ENCODE peak calls at places on chromosomes 3 and 15, in ten cellular contexts. One of them, this sample, is unnamed. For H3K4me1, the result is how much of the 10 kb centered on the place peaks cover.

GRCh38 chr15:68447209-68447608 is 15.2 kb upstream of the ITGA11 start:
- DNase-seq in Peyer's patch: no peak
- DNase-seq in mesenchymal stem cell: no peak
- DNase-seq in CD4-positive, alpha-beta memory T cell: no peak
- DNase-seq in A673: no peak
- DNase-seq in cardiac muscle cell: no peak
- DNase-seq in GM23338: no peak
- DNase-seq in tibial nerve: no peak
- DNase-seq in neuronal stem cell: no peak
- DNase-seq in ovary: no peak
- DNase-seq in this sample: no peak

GRCh38 chr15:56719774-56720555 is 13.3 kb downstream of the ZNF280D start:
- DNase-seq in ovary: no peak
- DNase-seq in Peyer's patch: no peak
- DNase-seq in mesenchymal stem cell: no peak
- DNase-seq in GM23338: no peak
- DNase-seq in neuronal stem cell: no peak
- DNase-seq in A673: peak
- DNase-seq in tibial nerve: no peak
- DNase-seq in cardiac muscle cell: no peak
- DNase-seq in CD4-positive, alpha-beta memory T cell: no peak
- DNase-seq in this sample: no peak

GRCh38 chr3:155647196-155647595 is 97.7 kb downstream of the PLCH1 start:
- DNase-seq in mesenchymal stem cell: no peak
- DNase-seq in tibial nerve: no peak
- DNase-seq in cardiac muscle cell: no peak
- DNase-seq in CD4-positive, alpha-beta memory T cell: no peak
- DNase-seq in Peyer's patch: no peak
- DNase-seq in A673: peak
- DNase-seq in ovary: no peak
- DNase-seq in GM23338: no peak
- DNase-seq in neuronal stem cell: no peak
- DNase-seq in this sample: no peak

GRCh38 chr15:66095871-66096710 is 157.5 kb downstream of the MEGF11 start:
- DNase-seq in ovary: no peak
- DNase-seq in Peyer's patch: peak
- DNase-seq in neuronal stem cell: no peak
- DNase-seq in CD4-positive, alpha-beta memory T cell: no peak
- DNase-seq in cardiac muscle cell: no peak
- DNase-seq in GM23338: no peak
- DNase-seq in tibial nerve: no peak
- DNase-seq in A673: no peak
- DNase-seq in mesenchymal stem cell: no peak
- DNase-seq in this sample: no peak

GRCh38 chr3:193732391-193732790 is 139.4 kb downstream of the OPA1 start:
- DNase-seq in cardiac muscle cell: no peak
- DNase-seq in ovary: no peak
- DNase-seq in Peyer's patch: no peak
- DNase-seq in neuronal stem cell: no peak
- DNase-seq in GM23338: no peak
- DNase-seq in CD4-positive, alpha-beta memory T cell: no peak
- DNase-seq in tibial nerve: no peak
- DNase-seq in A673: no peak
- DNase-seq in mesenchymal stem cell: peak
- DNase-seq in this sample: no peak

GRCh38 chr3:13008114-13008995 is 64.9 kb downstream of the IQSEC1 start:
- DNase-seq in GM23338: no peak
- DNase-seq in neuronal stem cell: no peak
- DNase-seq in mesenchymal stem cell: no peak
- DNase-seq in A673: no peak
- DNase-seq in Peyer's patch: peak
- DNase-seq in CD4-positive, alpha-beta memory T cell: no peak
- DNase-seq in cardiac muscle cell: no peak
- DNase-seq in ovary: peak
- DNase-seq in tibial nerve: no peak
- DNase-seq in this sample: no peak

GRCh38 chr3:131349946-131350347 is 31.6 kb upstream of the NUDT16 start:
- DNase-seq in GM23338: no peak
- DNase-seq in tibial nerve: no peak
- DNase-seq in neuronal stem cell: no peak
- DNase-seq in Peyer's patch: no peak
- DNase-seq in mesenchymal stem cell: peak
- DNase-seq in ovary: peak
- DNase-seq in cardiac muscle cell: peak
- DNase-seq in CD4-positive, alpha-beta memory T cell: no peak
- DNase-seq in A673: no peak
- DNase-seq in this sample: no peak

GRCh38 chr3:30649572-30650310 is 43.3 kb downstream of the TGFBR2 start:
- DNase-seq in tibial nerve: no peak
- DNase-seq in CD4-positive, alpha-beta memory T cell: no peak
- DNase-seq in mesenchymal stem cell: peak
- DNase-seq in neuronal stem cell: no peak
- DNase-seq in A673: no peak
- DNase-seq in cardiac muscle cell: no peak
- DNase-seq in GM23338: no peak
- DNase-seq in ovary: no peak
- DNase-seq in Peyer's patch: no peak
- DNase-seq in this sample: no peak

GRCh38 chr3:32226875-32227500 is 11.5 kb upstream of the CMTM8 start:
- DNase-seq in cardiac muscle cell: no peak
- DNase-seq in tibial nerve: no peak
- DNase-seq in A673: peak
- DNase-seq in ovary: no peak
- DNase-seq in mesenchymal stem cell: peak
- DNase-seq in CD4-positive, alpha-beta memory T cell: no peak
- DNase-seq in GM23338: no peak
- DNase-seq in Peyer's patch: no peak
- DNase-seq in neuronal stem cell: no peak
- DNase-seq in this sample: no peak

GRCh38 chr3:126021224-126021623 is 52.2 kb downstream of the ROPN1B start:
- DNase-seq in A673: no peak
- DNase-seq in ovary: no peak
- DNase-seq in neuronal stem cell: no peak
- DNase-seq in tibial nerve: no peak
- DNase-seq in cardiac muscle cell: no peak
- DNase-seq in CD4-positive, alpha-beta memory T cell: no peak
- DNase-seq in GM23338: peak
- DNase-seq in mesenchymal stem cell: no peak
- DNase-seq in Peyer's patch: no peak
- DNase-seq in this sample: no peak

GRCh38 chr15:89199734-89200133 is 21.6 kb downstream of the RLBP1 start:
- DNase-seq in CD4-positive, alpha-beta memory T cell: no peak
- DNase-seq in mesenchymal stem cell: no peak
- DNase-seq in GM23338: peak
- DNase-seq in ovary: no peak
- DNase-seq in neuronal stem cell: no peak
- DNase-seq in Peyer's patch: no peak
- DNase-seq in tibial nerve: no peak
- DNase-seq in cardiac muscle cell: peak
- DNase-seq in A673: no peak
- DNase-seq in this sample: no peak

GRCh38 chr15:33871911-33872760 is 96.2 kb upstream of the CHRM5 start:
- DNase-seq in CD4-positive, alpha-beta memory T cell: no peak
- DNase-seq in GM23338: no peak
- DNase-seq in neuronal stem cell: no peak
- DNase-seq in cardiac muscle cell: peak
- DNase-seq in ovary: no peak
- DNase-seq in tibial nerve: no peak
- DNase-seq in Peyer's patch: no peak
- DNase-seq in A673: no peak
- DNase-seq in mesenchymal stem cell: peak
- DNase-seq in this sample: no peak
- H3K4me1 ChIP-seq in CD4-positive, alpha-beta memory T cell: under half
- H3K4me1 ChIP-seq in GM23338: under half
- H3K4me1 ChIP-seq in neuronal stem cell: under half
- H3K4me1 ChIP-seq in cardiac muscle cell: under half
- H3K4me1 ChIP-seq in ovary: under half
- H3K4me1 ChIP-seq in tibial nerve: under half
- H3K4me1 ChIP-seq in Peyer's patch: under half
- H3K4me1 ChIP-seq in A673: under half
- H3K4me1 ChIP-seq in mesenchymal stem cell: under half
- H3K4me1 ChIP-seq in this sample: under half

DNA sequence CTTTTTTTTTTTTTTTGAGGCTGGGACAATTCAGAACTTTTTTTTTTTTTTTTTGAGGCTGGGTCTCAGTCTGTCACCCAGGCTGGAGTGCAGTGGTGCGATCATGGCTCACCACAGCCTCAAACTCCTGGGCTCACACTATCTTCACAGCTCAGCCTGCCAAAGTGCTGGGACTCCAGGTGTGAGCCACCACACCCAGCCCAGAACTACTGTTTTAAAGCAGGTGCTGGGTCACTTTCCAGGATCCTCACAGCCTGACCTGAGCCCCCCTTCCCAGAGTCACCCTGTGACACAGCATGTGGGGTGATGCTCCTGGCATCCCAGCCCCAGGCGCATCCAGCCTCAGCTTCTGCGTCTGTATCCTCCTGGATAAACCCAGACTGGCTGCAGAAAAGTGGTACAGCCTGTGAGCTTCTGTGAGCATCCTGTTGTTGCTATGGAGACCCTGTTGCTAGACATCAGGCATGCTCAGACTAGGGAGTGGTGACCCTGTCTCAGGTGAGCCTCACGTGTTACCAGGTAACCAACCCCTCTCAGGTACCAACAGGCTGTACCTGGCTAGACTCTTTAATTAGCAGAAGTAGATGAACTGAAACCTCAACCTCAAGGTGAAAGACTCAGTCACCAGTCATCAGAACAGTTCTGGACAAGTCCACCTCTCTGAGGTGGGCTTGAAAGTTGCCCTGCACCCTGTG is 15.0 kb downstream of the KLF13 start:
- DNase-seq in neuronal stem cell: no peak
- DNase-seq in ovary: no peak
- DNase-seq in tibial nerve: no peak
- DNase-seq in A673: no peak
- DNase-seq in CD4-positive, alpha-beta memory T cell: peak
- DNase-seq in cardiac muscle cell: no peak
- DNase-seq in GM23338: no peak
- DNase-seq in mesenchymal stem cell: no peak
- DNase-seq in Peyer's patch: peak
- DNase-seq in this sample: peak
- H3K27ac ChIP-seq in neuronal stem cell: no peak
- H3K27ac ChIP-seq in ovary: no peak
- H3K27ac ChIP-seq in tibial nerve: no peak
- H3K27ac ChIP-seq in A673: no peak
- H3K27ac ChIP-seq in CD4-positive, alpha-beta memory T cell: peak
- H3K27ac ChIP-seq in cardiac muscle cell: no peak
- H3K27ac ChIP-seq in GM23338: no peak
- H3K27ac ChIP-seq in mesenchymal stem cell: no peak
- H3K27ac ChIP-seq in Peyer's patch: peak
- H3K27ac ChIP-seq in this sample: peak

GRCh38 chr3:48428088-48428862 is 1.6 kb downstream of the PLXNB1 start:
- DNase-seq in Peyer's patch: peak
- DNase-seq in cardiac muscle cell: no peak
- DNase-seq in tibial nerve: peak
- DNase-seq in neuronal stem cell: no peak
- DNase-seq in GM23338: peak
- DNase-seq in mesenchymal stem cell: no peak
- DNase-seq in A673: no peak
- DNase-seq in CD4-positive, alpha-beta memory T cell: no peak
- DNase-seq in ovary: peak
- DNase-seq in this sample: no peak

GRCh38 chr3:48426401-48426909 is 3.4 kb downstream of the PLXNB1 start:
- DNase-seq in ovary: no peak
- DNase-seq in CD4-positive, alpha-beta memory T cell: no peak
- DNase-seq in GM23338: no peak
- DNase-seq in neuronal stem cell: no peak
- DNase-seq in mesenchymal stem cell: no peak
- DNase-seq in Peyer's patch: no peak
- DNase-seq in cardiac muscle cell: no peak
- DNase-seq in tibial nerve: no peak
- DNase-seq in A673: no peak
- DNase-seq in this sample: no peak

GRCh38 chr3:48426944-48427629 is 2.8 kb downstream of the PLXNB1 start:
- DNase-seq in CD4-positive, alpha-beta memory T cell: no peak
- DNase-seq in Peyer's patch: peak
- DNase-seq in mesenchymal stem cell: no peak
- DNase-seq in cardiac muscle cell: no peak
- DNase-seq in neuronal stem cell: no peak
- DNase-seq in tibial nerve: no peak
- DNase-seq in GM23338: no peak
- DNase-seq in ovary: no peak
- DNase-seq in A673: no peak
- DNase-seq in this sample: no peak

GRCh38 chr3:48428863-48429415 is 947 bp downstream of the PLXNB1 start:
- DNase-seq in cardiac muscle cell: peak
- DNase-seq in A673: peak
- DNase-seq in ovary: peak
- DNase-seq in neuronal stem cell: no peak
- DNase-seq in mesenchymal stem cell: peak
- DNase-seq in Peyer's patch: peak
- DNase-seq in CD4-positive, alpha-beta memory T cell: no peak
- DNase-seq in tibial nerve: peak
- DNase-seq in GM23338: peak
- DNase-seq in this sample: no peak

DNA sequence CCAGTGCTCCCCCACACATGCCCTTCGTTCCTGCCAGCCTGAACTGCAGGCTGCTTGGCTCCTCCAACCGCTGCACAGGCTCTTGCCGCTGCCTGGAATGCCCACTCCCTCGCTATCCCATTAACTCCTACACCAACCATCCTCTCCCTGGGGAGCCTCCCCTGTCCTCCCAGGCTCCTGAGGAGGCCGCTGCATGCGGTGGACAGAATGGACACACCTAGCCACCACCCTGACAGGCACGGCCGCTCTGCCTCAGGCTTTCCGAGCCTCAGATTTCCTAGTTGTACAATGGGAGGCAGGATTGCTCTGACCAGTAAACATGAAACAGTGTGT is 2.3 kb downstream of the PLXNB1 start:
- DNase-seq in cardiac muscle cell: no peak
- DNase-seq in Peyer's patch: peak
- DNase-seq in ovary: no peak
- DNase-seq in GM23338: no peak
- DNase-seq in tibial nerve: no peak
- DNase-seq in neuronal stem cell: no peak
- DNase-seq in A673: no peak
- DNase-seq in mesenchymal stem cell: no peak
- DNase-seq in CD4-positive, alpha-beta memory T cell: no peak
- DNase-seq in this sample: no peak
- H3K4me3 ChIP-seq in cardiac muscle cell: no peak
- H3K4me3 ChIP-seq in Peyer's patch: peak
- H3K4me3 ChIP-seq in ovary: peak
- H3K4me3 ChIP-seq in GM23338: peak
- H3K4me3 ChIP-seq in tibial nerve: peak
- H3K4me3 ChIP-seq in neuronal stem cell: peak
- H3K4me3 ChIP-seq in A673: no peak
- H3K4me3 ChIP-seq in mesenchymal stem cell: no peak
- H3K4me3 ChIP-seq in CD4-positive, alpha-beta memory T cell: no peak
- H3K4me3 ChIP-seq in this sample: no peak

DNA sequence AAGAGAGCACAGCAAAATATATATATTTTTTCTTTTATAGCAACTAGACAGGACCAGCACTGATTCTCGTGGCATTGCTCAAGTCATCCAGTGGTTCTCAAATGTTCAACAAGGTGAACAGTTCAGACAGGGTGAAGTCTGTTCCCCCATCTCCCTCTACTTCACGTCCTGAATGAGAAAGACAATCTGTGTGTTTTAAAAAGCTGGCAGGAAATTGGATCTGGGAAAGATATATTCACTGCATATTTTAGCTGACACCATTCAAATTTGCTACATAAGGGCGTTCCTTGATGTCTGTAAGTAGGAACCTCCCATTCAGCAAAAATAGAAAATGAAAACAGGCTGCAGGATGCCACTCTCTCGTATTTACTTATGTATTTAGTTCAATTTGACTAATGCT is 463.3 kb upstream of the KCNMB2 start:
- DNase-seq in Peyer's patch: no peak
- DNase-seq in A673: no peak
- DNase-seq in ovary: no peak
- DNase-seq in mesenchymal stem cell: no peak
- DNase-seq in neuronal stem cell: no peak
- DNase-seq in tibial nerve: no peak
- DNase-seq in CD4-positive, alpha-beta memory T cell: no peak
- DNase-seq in GM23338: no peak
- DNase-seq in cardiac muscle cell: no peak
- DNase-seq in this sample: no peak
- H3K4me1 ChIP-seq in Peyer's patch: under half
- H3K4me1 ChIP-seq in A673: under half
- H3K4me1 ChIP-seq in ovary: under half
- H3K4me1 ChIP-seq in mesenchymal stem cell: under half
- H3K4me1 ChIP-seq in neuronal stem cell: under half
- H3K4me1 ChIP-seq in tibial nerve: under half
- H3K4me1 ChIP-seq in CD4-positive, alpha-beta memory T cell: under half
- H3K4me1 ChIP-seq in GM23338: under half
- H3K4me1 ChIP-seq in cardiac muscle cell: under half
- H3K4me1 ChIP-seq in this sample: under half

This sample was measured in naive thymus-derived CD4-positive, alpha-beta T cell.